ENCODE peak calls at places on chromosomes 2 and 18, in nine cellular contexts. X is K562, B is ovary, I is suprapubic skin, L is stomach, H is HepG2, J is SK-N-SH, D is upper lobe of left lung, O is sigmoid colon. A is an unnamed sample.
A peak's percentile ranks its signal among the peaks of the same experiment; 100 is the strongest.

GRCh38 chr2:9782197-9782719 is 61.0 kb upstream of the TAF1B start:
- DNase-seq in L (no peak), D (no peak), X (no peak), B (no peak), H (no peak), I (peak; percentile 71), J (no peak), O (no peak), A (no peak)

GRCh38 chr18:25605322-25605721 is 253.4 kb upstream of the ZNF521 start:
- DNase-seq in L (no peak), J (no peak), X (no peak), B (no peak), H (no peak), I (no peak), O (no peak), D (no peak), A (no peak)

GRCh38 chr2:41500895-41501294 is 546.9 kb upstream of the PKDCC start:
- DNase-seq in B (no peak), I (no peak), J (no peak), X (no peak), H (no peak), D (no peak), L (no peak), O (no peak), A (no peak)

GRCh38 chr18:28711096-28711495 is 534.2 kb upstream of the CDH2 start:
- DNase-seq in I (no peak), B (no peak), O (no peak), J (no peak), X (no peak), H (no peak), L (no peak), D (no peak), A (no peak)

GRCh38 chr2:101230541-101230993 is 22.1 kb upstream of the CNOT11 start:
- DNase-seq in J (no peak), L (no peak), X (no peak), O (no peak), I (no peak), H (peak; percentile 86), B (no peak), D (no peak), A (no peak)

GRCh38 chr2:109387221-109387735 is 226.5 kb downstream of the SEPTIN10 start:
- DNase-seq in L (no peak), B (no peak), H (no peak), I (no peak), O (peak; percentile 29), D (no peak), X (no peak), J (no peak), A (no peak)

GRCh38 chr2:44616616-44617266 is 255.0 kb downstream of the CAMKMT start:
- DNase-seq in B (no peak), O (no peak), I (no peak), H (no peak), X (no peak), J (no peak), D (no peak), L (no peak), A (no peak)

GRCh38 chr2:64751286-64752260 is 97.9 kb upstream of the SERTAD2 start:
- DNase-seq in J (peak; percentile 97), I (peak; percentile 99), X (peak; percentile 95), B (no peak), H (peak; percentile 28), D (peak; percentile 100), L (peak; percentile 44), O (peak; percentile 100), A (peak; percentile 97)

GRCh38 chr2:35199298-35199697 is 1156.3 kb upstream of the CRIM1 start:
- DNase-seq in B (no peak), O (no peak), L (no peak), J (no peak), X (no peak), D (no peak), I (no peak), H (no peak), A (no peak)

GRCh38 chr2:35204325-35204724 is 1151.3 kb upstream of the CRIM1 start:
- DNase-seq in J (no peak), B (no peak), I (no peak), D (no peak), O (no peak), H (no peak), L (no peak), X (no peak), A (no peak)

DNA sequence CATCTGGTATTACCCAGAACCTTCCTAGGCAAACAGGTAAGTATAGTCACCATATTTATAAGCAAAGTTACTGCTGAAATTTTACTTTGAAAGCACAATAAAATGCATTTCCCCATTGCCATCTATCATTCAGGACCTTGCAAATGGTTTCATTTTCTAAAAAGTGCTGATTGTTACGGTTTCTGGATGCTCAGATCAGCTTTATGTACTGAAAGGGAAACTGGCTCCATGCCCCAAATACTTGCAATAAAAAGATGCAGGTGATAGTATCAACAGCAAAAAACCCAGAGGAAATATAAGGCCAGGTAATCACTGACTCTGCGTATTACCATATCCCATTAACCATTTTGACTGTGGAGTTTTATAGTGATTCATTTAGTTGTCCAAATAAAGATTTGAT is 1150.7 kb upstream of the CRIM1 start:
- DNase-seq in O (no peak), I (no peak), L (no peak), J (no peak), B (no peak), X (no peak), D (no peak), H (no peak), A (no peak)
- H3K27ac ChIP-seq in O (no peak overlapping the region), I (no peak overlapping the region), L (no peak overlapping the region), J (no peak overlapping the region), B (no peak overlapping the region), X (no peak overlapping the region), D (no peak overlapping the region), H (no peak overlapping the region), A (no peak overlapping the region)

DNA sequence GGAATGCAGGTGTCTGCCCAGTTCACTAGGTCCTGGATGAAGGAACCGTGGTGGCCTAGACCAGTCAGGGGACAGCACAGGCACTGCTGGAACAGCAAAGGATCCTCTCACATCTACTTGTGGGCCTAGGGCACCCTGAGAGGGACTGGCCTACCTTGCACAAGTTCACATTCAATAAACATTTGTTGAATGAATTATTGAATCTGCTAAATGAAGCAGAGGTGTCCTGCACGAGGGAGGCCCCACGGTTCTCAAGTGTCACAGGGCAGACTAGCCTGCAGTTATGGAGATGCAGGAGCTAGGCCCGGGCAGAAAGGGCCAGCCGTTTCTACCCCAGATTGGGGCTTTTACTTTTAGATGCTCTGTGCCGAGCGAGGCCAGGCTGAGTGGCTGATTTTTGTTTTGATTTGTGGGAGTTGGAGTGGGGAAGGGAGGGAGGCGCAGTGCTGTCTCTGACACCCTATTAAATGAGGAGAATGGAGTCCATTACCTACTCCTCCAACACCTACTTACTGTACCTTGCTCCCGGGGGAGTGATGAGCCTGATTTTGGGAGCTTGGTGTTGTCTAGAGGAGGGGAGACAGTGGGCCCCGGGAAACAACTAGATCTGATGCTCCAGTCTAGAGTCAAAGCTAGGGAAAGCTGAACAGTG is 18.4 kb downstream of the SH2D6 start:
- DNase-seq in H (no peak), I (no peak), O (no peak), J (no peak), B (no peak), X (no peak), L (no peak), D (no peak), A (no peak)
- TF ChIP-seq EP300 in H (no peak), I (no peak), O (no peak), J (no peak), B (no peak), X (no peak), L (no peak), D (no peak), A (no peak)

DNA sequence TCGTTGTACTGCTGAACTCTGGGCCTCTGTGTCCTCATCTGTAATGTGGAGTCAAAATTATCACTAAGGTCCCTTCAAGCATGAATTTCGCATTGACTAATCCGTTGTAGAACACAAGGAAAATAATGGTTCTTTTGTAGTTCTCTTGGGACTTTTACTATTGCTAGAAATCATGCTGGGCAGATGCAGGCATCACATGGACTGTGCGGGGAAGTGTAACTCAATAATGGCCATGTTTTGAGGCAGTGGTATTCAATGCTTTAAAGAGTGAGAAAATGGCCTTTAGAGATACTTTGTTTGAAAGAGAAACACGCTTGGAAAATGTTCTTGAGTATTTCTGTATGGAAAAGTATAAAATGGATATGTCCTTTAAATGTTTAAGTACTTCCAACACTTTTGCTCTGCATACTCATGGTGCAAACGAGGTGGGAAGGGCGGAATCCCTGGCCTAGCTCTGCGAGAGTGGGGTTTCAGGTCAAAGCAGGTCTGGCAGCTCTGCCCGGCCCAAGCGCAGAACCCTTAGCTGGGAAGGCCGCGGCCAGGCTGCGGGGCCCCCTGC is 117.3 kb upstream of the MSTN start:
- DNase-seq in I (no peak), O (no peak), H (no peak), X (no peak), B (no peak), D (no peak), J (peak; percentile 10), L (peak; percentile 63), A (peak; percentile 23)
- H3K27ac ChIP-seq in I (peak overlapping the region; percentile 93), O (peak overlapping the region; percentile 76), H (peak overlapping the region; percentile 64), X (peak overlapping the region; percentile 84), B (no peak overlapping the region), D (peak overlapping the region; percentile 86), J (no peak overlapping the region), L (peak overlapping the region; percentile 82), A (peak overlapping the region; percentile 93)

GRCh38 chr18:62324355-62324828 is 718 bp upstream of the TNFRSF11A start:
- DNase-seq in L (no peak), I (no peak), D (no peak), H (no peak), J (no peak), O (no peak), B (no peak), X (no peak), A (no peak)

GRCh38 chr18:62323483-62324354 is 1.4 kb upstream of the TNFRSF11A start:
- DNase-seq in B (no peak), H (no peak), X (no peak), O (no peak), L (no peak), J (no peak), D (no peak), I (no peak), A (no peak)

GRCh38 chr18:62325806-62326645 is 916 bp downstream of the TNFRSF11A start:
- DNase-seq in L (no peak), H (no peak), X (no peak), I (no peak), O (no peak), B (no peak), D (peak; percentile 86), J (peak; percentile 69), A (no peak)

GRCh38 chr18:62326646-62327348 is 1.7 kb downstream of the TNFRSF11A start:
- DNase-seq in B (no peak), X (no peak), J (no peak), I (no peak), L (no peak), H (no peak), O (no peak), D (no peak), A (no peak)

DNA sequence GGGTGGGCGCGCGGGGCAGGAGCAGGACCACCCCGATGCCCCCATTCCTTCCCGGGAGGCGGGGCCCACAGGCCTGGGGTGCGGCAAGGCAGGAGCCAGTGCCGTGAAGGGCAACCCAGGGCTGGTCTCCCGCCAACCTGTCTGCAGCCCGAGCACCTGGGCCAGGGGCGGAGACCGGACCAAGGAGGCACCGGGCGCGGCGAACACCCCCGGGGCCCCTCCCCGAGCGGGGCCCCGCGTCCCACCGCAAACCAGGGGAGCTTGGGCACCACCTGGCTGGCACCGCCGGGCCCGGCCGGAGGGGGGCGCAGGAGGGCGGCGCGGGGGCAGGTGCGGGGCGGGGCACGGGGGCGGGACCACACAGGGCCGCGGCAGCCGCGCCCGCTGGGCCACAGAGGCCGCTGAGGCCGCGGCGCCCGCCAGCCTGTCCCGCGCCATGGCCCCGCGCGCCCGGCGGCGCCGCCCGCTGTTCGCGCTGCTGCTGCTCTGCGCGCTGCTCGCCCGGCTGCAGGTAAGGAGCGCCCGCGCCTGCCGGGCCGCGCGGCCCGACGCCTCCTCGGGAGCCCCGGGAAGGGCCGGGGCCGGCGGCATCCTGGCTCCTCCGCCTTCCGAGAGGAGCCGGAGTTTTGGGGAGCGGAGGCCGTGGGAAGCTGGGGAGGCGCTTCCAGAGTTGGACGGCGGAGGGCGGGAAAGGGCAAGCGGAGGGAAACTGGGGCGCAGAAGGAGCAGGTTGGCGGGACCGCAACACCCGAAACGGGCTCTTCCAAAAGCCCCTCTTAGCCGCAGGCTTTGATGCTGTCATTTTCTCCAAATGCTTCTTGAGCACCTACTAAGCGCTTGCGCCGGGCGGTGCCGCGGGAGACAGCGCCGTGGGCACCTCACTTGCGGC is at the start of gene TNFRSF11A:
- DNase-seq in J (peak; percentile 88), B (no peak), I (no peak), L (peak; percentile 77), D (peak; percentile 93), H (no peak), O (no peak), X (peak; percentile 83), A (no peak)
- TF ChIP-seq EP300 in J (no peak), B (no peak), I (no peak), L (no peak), D (no peak), H (no peak), O (no peak), X (no peak), A (no peak)